ENCODE peak calls at places on chromosomes 11 and 22, in five cellular contexts. M is A549, C is K562, H is WTC11, X is HepG2. A is an unnamed sample.

GRCh38 chr11:69391192-69392103 is 90.0 kb upstream of the LINC01488 start:
- DNase-seq in C (no peak), X (no peak), H (no peak), M (no peak), A (no peak)

GRCh38 chr11:122817121-122817520 is 21.2 kb upstream of the CRTAM start:
- DNase-seq in M (no peak), C (no peak), X (no peak), H (no peak), A (no peak)

GRCh38 chr22:49765951-49766350 is 61.7 kb downstream of the BRD1 start:
- DNase-seq in C (no peak), X (no peak), M (no peak), H (no peak), A (no peak)

GRCh38 chr11:32435152-32435480 is 223 bp downstream of the WT1 start:
- DNase-seq in M (peak), C (no peak), H (no peak), X (no peak), A (no peak)

GRCh38 chr22:47126344-47126811 is 363.9 kb downstream of the TBC1D22A start:
- DNase-seq in M (no peak), C (no peak), H (no peak), X (no peak), A (no peak)

GRCh38 chr11:77035580-77035979 is 1.4 kb downstream of the B3GNT6 start:
- DNase-seq in M (peak), H (no peak), X (no peak), C (no peak), A (no peak)

GRCh38 chr11:122711831-122712378 is 56.4 kb downstream of the UBASH3B start:
- DNase-seq in X (no peak), H (no peak), C (no peak), M (no peak), A (peak)

GRCh38 chr11:128528294-128528693 is 59.1 kb downstream of the ETS1 start:
- DNase-seq in H (no peak), M (no peak), X (no peak), C (no peak), A (no peak)

GRCh38 chr11:61973603-61974162 is 6.2 kb upstream of the FTH1 start:
- DNase-seq in X (peak), H (no peak), M (no peak), C (peak), A (no peak)

GRCh38 chr11:74397531-74398243 is 546 bp downstream of the PGM2L1 start:
- DNase-seq in M (peak), X (peak), H (peak), C (peak), A (peak)

GRCh38 chr11:1167751-1168231 is 10.0 kb downstream of the MUC5AC start:
- DNase-seq in X (no peak), C (no peak), M (no peak), H (no peak), A (no peak)

GRCh38 chr11:74672956-74673895 is 58.0 kb downstream of the CHRDL2 start:
- DNase-seq in C (peak), X (no peak), H (no peak), M (peak), A (peak)

GRCh38 chr11:119709638-119710346 is 19.2 kb downstream of the NECTIN1 start:
- DNase-seq in X (no peak), M (no peak), C (no peak), H (peak), A (no peak)

GRCh38 chr22:26463688-26464087 is 19.9 kb downstream of the HPS4 start:
- DNase-seq in C (no peak), X (no peak), M (no peak), H (no peak), A (no peak)

GRCh38 chr22:25406510-25407210 is 157.8 kb upstream of the GRK3 start:
- DNase-seq in H (no peak), M (no peak), C (no peak), X (peak), A (no peak)

GRCh38 chr11:120133216-120134105 is 4.5 kb downstream of the TRIM29 start:
- DNase-seq in H (no peak), X (no peak), C (no peak), M (no peak), A (no peak)

GRCh38 chr11:96339704-96340554 is 3.1 kb downstream of the MAML2 start:
- DNase-seq in M (no peak), H (no peak), C (no peak), X (no peak), A (no peak)

GRCh38 chr11:42085736-42086135 is 626.3 kb upstream of the LRRC4C start:
- DNase-seq in X (no peak), H (no peak), C (no peak), M (no peak), A (no peak)

GRCh38 chr11:128506999-128507591 is 80.3 kb downstream of the ETS1 start:
- DNase-seq in C (no peak), H (no peak), M (peak), X (no peak), A (peak)

GRCh38 chr11:114307524-114308203 is 11.5 kb downstream of the NNMT start:
- DNase-seq in M (no peak), X (peak), C (peak), H (no peak), A (peak)

GRCh38 chr11:3169952-3170755 is 5.0 kb upstream of the OSBPL5 start:
- DNase-seq in H (no peak), M (no peak), C (no peak), X (no peak), A (no peak)

GRCh38 chr11:91081440-91082088 is 858.7 kb upstream of the CHORDC1 start:
- DNase-seq in H (no peak), M (peak), X (no peak), C (no peak), A (no peak)

GRCh38 chr11:1473786-1474185 is 12.8 kb downstream of the MOB2 start:
- DNase-seq in X (no peak), H (no peak), M (no peak), C (no peak), A (no peak)

GRCh38 chr11:64186205-64187165 is 514 bp downstream of the STIP1 start:
- DNase-seq in C (no peak), M (no peak), X (no peak), H (no peak), A (peak)

GRCh38 chr11:73662445-73663157 is 16.2 kb downstream of the PLEKHB1 start:
- DNase-seq in H (no peak), M (no peak), C (no peak), X (no peak), A (no peak)

GRCh38 chr11:83809274-83809673 is 523.1 kb upstream of the CCDC90B start:
- DNase-seq in M (no peak), C (no peak), H (no peak), X (no peak), A (no peak)

GRCh38 chr11:85541683-85542082 is 85.5 kb downstream of the DLG2 start:
- DNase-seq in M (no peak), H (no peak), C (no peak), X (no peak), A (no peak)

GRCh38 chr11:65496304-65497140 is 2.3 kb upstream of the MALAT1 start:
- DNase-seq in C (no peak), M (no peak), X (no peak), H (no peak), A (peak)

GRCh38 chr11:33553486-33553885 is 147.1 kb downstream of the C11orf91 start:
- DNase-seq in M (no peak), X (no peak), C (no peak), H (no peak), A (peak)

GRCh38 chr11:67352546-67353316 is 615 bp downstream of the POLD4 start:
- DNase-seq in M (no peak), H (peak), C (peak), X (peak), A (no peak)

GRCh38 chr22:49140921-49141680 is 686.6 kb downstream of the BRD1 start:
- DNase-seq in X (no peak), M (no peak), C (no peak), H (no peak), A (no peak)

GRCh38 chr11:65615950-65616574 is 486 bp downstream of the PCNX3 start:
- DNase-seq in H (peak), C (peak), M (peak), X (peak), A (no peak)

GRCh38 chr11:102309621-102310541 is 7.4 kb upstream of the BIRC3 start:
- DNase-seq in C (no peak), H (peak), X (peak), M (peak), A (no peak)

GRCh38 chr11:122439911-122440782 is 215.4 kb upstream of the UBASH3B start:
- DNase-seq in X (peak), H (peak), M (peak), C (no peak), A (peak)

GRCh38 chr22:23282089-23282501 is 101.8 kb downstream of the BCR start:
- DNase-seq in M (peak), H (no peak), X (no peak), C (no peak), A (peak)

GRCh38 chr22:42967933-42968332 is 47.0 kb downstream of the PACSIN2 start:
- DNase-seq in H (no peak), C (peak), M (no peak), X (no peak), A (no peak)

GRCh38 chr22:31818481-31819392 is 64.9 kb downstream of the DEPDC5 start:
- DNase-seq in H (peak), X (no peak), C (no peak), M (peak), A (no peak)

GRCh38 chr11:76510060-76511047 is 65.5 kb downstream of the EMSY start:
- DNase-seq in H (no peak), C (no peak), X (no peak), M (peak), A (no peak)

GRCh38 chr22:30572210-30572609 is 2.3 kb downstream of the GAL3ST1 start:
- DNase-seq in M (no peak), H (no peak), X (no peak), C (no peak), A (no peak)
- TF ChIP-seq JUN in M (no peak), H (no peak), X (no peak), C (no peak), A (no peak)

GRCh38 chr11:12995211-12995610 is 13.9 kb upstream of the RASSF10 start:
- DNase-seq in M (no peak), C (peak), X (no peak), H (no peak), A (no peak)
- TF ChIP-seq MAX in M (no peak), C (no peak), X (no peak), H (no peak), A (no peak)

DNA sequence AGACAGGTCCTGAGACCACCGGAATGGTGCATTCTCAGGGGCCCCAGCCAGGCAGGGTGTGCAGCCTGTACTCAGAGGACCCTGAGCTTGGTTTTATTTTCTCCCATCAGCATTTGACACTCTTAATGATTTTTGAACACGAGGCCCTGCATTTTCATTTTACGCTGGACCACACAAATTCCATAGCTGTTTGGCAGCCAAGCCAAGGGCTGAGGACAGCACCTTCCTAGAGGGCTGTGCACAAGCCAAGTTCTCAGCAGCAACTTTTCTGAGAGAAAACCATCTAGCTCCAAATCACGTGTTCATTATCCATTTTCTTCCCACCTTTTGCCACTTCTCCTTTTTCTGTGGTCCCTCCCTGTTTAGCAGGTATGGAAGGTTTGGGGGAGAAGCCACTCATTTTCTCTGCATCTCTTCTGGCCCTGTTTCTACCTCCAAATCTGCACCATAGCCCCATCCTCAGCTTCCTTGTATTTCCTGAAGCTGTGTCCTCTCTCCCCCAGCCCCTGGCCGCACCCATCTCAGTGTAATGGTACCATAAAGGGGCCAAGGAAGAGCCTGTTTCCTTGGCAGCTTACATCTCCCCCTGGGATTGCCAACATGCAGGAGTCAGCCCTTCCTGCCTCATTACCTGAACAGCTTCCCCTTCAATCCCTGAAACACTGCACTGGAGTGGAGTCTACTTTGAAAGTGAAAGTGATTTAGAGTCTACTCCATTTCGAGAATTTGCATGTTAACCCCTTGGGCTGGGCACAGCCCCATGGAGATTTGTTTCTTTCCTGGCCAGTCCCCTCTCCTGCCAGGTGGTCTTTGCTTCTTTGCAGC is 60.3 kb downstream of the TRAF6 start:
- DNase-seq in C (no peak), H (no peak), X (no peak), M (no peak), A (no peak)
- TF ChIP-seq JUN in C (no peak), H (no peak), X (no peak), M (no peak), A (no peak)

DNA sequence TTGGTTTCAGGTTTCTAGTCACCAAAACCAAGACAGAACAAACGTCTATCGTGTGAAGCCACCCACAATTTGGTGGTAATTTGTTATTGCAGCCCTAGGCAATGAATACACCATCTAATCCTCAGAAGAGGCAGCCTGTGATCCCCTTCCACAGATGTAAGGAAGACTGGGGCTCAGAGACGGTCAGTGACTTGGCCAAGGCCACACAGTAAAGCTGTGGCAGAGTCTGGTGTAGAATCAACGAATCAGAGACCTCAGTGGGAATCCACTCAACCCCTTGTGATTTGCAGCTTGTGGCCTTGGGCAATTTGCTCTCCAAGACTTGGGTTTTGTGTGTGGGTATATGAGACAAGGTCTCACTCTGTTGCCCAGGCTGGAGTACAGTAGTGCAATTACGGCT is 1.9 kb downstream of the LGALS2 start:
- DNase-seq in X (no peak), C (no peak), M (no peak), H (no peak), A (no peak)
- TF ChIP-seq MAX in X (no peak), C (no peak), M (no peak), H (no peak), A (no peak)

GRCh38 chr22:28269277-28269676 is 350.2 kb upstream of the PITPNB start:
- DNase-seq in H (no peak), M (no peak), X (no peak), C (no peak), A (no peak)

GRCh38 chr22:28268845-28269244 is 349.8 kb upstream of the PITPNB start:
- DNase-seq in M (no peak), C (no peak), X (no peak), H (no peak), A (no peak)

DNA sequence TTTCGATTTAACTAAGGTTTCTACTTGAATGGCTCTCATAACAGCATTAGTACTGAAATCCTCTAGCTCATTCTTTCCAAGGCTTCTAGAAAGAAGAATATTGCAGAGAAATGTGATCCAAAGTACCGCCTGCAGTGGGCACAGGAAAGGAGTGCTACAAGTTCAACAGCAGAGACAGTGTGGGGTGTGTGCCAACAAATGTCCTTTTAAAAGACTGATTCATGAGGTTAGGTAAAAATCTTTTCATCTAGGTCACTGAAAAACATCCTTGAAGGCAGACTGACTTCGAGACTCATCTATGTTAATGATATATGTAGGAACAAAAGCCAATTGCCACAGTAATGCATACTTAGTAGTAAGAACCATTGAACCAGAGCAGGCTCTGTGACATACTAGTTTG is 349.1 kb upstream of the PITPNB start:
- DNase-seq in X (no peak), M (no peak), C (no peak), H (no peak), A (peak)
- TF ChIP-seq JUN in X (no peak), M (no peak), C (no peak), H (no peak), A (no peak)

GRCh38 chr22:19507534-19507861 is 16.7 kb downstream of the CLDN5 start:
- DNase-seq in M (no peak), X (no peak), H (no peak), C (no peak), A (no peak)
- TF ChIP-seq MAX in M (no peak), X (no peak), H (no peak), C (peak), A (no peak)

A was measured in endothelial cell of umbilical vein.